ENCODE peak calls at places on chromosomes 4 and X, in eight cellular contexts. One of them, this sample, is unnamed.

GRCh38 chr4:87204559-87204958 is 15.9 kb downstream of the KLHL8 start:
- DNase-seq in mesendoderm: no peak
- DNase-seq in neuronal stem cell: no peak
- DNase-seq in lower lobe of right lung: no peak
- DNase-seq in suprapubic skin: no peak
- DNase-seq in upper lobe of right lung: no peak
- DNase-seq in body of pancreas: no peak
- DNase-seq in OCI-LY7: no peak
- DNase-seq in this sample: no peak

GRCh38 chrX:22246620-22247019 is 26.1 kb upstream of the CBLL2 start:
- DNase-seq in mesendoderm: no peak
- DNase-seq in upper lobe of right lung: no peak
- DNase-seq in lower lobe of right lung: no peak
- DNase-seq in OCI-LY7: no peak
- DNase-seq in neuronal stem cell: no peak
- DNase-seq in body of pancreas: no peak
- DNase-seq in suprapubic skin: no peak
- DNase-seq in this sample: no peak

GRCh38 chrX:68801737-68802290 is 27.0 kb upstream of the EFNB1 start:
- DNase-seq in body of pancreas: no peak
- DNase-seq in neuronal stem cell: no peak
- DNase-seq in upper lobe of right lung: no peak
- DNase-seq in suprapubic skin: no peak
- DNase-seq in mesendoderm: peak; percentile 60
- DNase-seq in OCI-LY7: no peak
- DNase-seq in lower lobe of right lung: no peak
- DNase-seq in this sample: no peak

GRCh38 chr4:126242679-126243390 is 928.1 kb downstream of the FAT4 start:
- DNase-seq in neuronal stem cell: no peak
- DNase-seq in suprapubic skin: no peak
- DNase-seq in mesendoderm: no peak
- DNase-seq in body of pancreas: no peak
- DNase-seq in OCI-LY7: no peak
- DNase-seq in upper lobe of right lung: no peak
- DNase-seq in lower lobe of right lung: no peak
- DNase-seq in this sample: no peak

GRCh38 chrX:1521459-1521956 is 15.5 kb downstream of the P2RY8 start:
- DNase-seq in upper lobe of right lung: peak; percentile 32
- DNase-seq in OCI-LY7: peak; percentile 99
- DNase-seq in suprapubic skin: no peak
- DNase-seq in lower lobe of right lung: no peak
- DNase-seq in body of pancreas: no peak
- DNase-seq in neuronal stem cell: no peak
- DNase-seq in mesendoderm: peak; percentile 81
- DNase-seq in this sample: no peak

GRCh38 chrX:124030520-124030919 is 69.0 kb downstream of the STAG2 start:
- DNase-seq in lower lobe of right lung: no peak
- DNase-seq in suprapubic skin: no peak
- DNase-seq in neuronal stem cell: no peak
- DNase-seq in upper lobe of right lung: no peak
- DNase-seq in mesendoderm: no peak
- DNase-seq in OCI-LY7: no peak
- DNase-seq in body of pancreas: no peak
- DNase-seq in this sample: no peak

GRCh38 chr4:56723201-56723605 is 42.1 kb upstream of the HOPX start:
- DNase-seq in upper lobe of right lung: no peak
- DNase-seq in lower lobe of right lung: no peak
- DNase-seq in body of pancreas: no peak
- DNase-seq in OCI-LY7: no peak
- DNase-seq in suprapubic skin: no peak
- DNase-seq in mesendoderm: no peak
- DNase-seq in neuronal stem cell: no peak
- DNase-seq in this sample: no peak

GRCh38 chrX:131783555-131784338 is 239.4 kb upstream of the STK26 start:
- DNase-seq in neuronal stem cell: no peak
- DNase-seq in body of pancreas: no peak
- DNase-seq in lower lobe of right lung: no peak
- DNase-seq in OCI-LY7: no peak
- DNase-seq in suprapubic skin: no peak
- DNase-seq in upper lobe of right lung: no peak
- DNase-seq in mesendoderm: no peak
- DNase-seq in this sample: no peak

GRCh38 chr4:140851032-140851636 is 94.9 kb upstream of the TBC1D9 start:
- DNase-seq in suprapubic skin: no peak
- DNase-seq in neuronal stem cell: peak; percentile 75
- DNase-seq in lower lobe of right lung: no peak
- DNase-seq in upper lobe of right lung: no peak
- DNase-seq in mesendoderm: peak; percentile 76
- DNase-seq in OCI-LY7: peak; percentile 86
- DNase-seq in body of pancreas: peak; percentile 50
- DNase-seq in this sample: no peak

GRCh38 chr4:11480683-11481082 is 52.0 kb upstream of the HS3ST1 start:
- DNase-seq in mesendoderm: no peak
- DNase-seq in OCI-LY7: no peak
- DNase-seq in upper lobe of right lung: no peak
- DNase-seq in lower lobe of right lung: peak; percentile 52
- DNase-seq in suprapubic skin: no peak
- DNase-seq in body of pancreas: no peak
- DNase-seq in neuronal stem cell: no peak
- DNase-seq in this sample: no peak

GRCh38 chrX:43676960-43677582 is 21.0 kb downstream of the MAOA start:
- DNase-seq in OCI-LY7: no peak
- DNase-seq in upper lobe of right lung: no peak
- DNase-seq in body of pancreas: peak; percentile 33
- DNase-seq in lower lobe of right lung: no peak
- DNase-seq in mesendoderm: peak; percentile 82
- DNase-seq in neuronal stem cell: peak; percentile 35
- DNase-seq in suprapubic skin: no peak
- DNase-seq in this sample: no peak

GRCh38 chrX:155259752-155260151 is 4.5 kb downstream of the RAB39B start:
- DNase-seq in lower lobe of right lung: no peak
- DNase-seq in mesendoderm: no peak
- DNase-seq in neuronal stem cell: no peak
- DNase-seq in upper lobe of right lung: no peak
- DNase-seq in body of pancreas: no peak
- DNase-seq in OCI-LY7: no peak
- DNase-seq in suprapubic skin: no peak
- DNase-seq in this sample: no peak

GRCh38 chr4:15402146-15402545 is 25.7 kb upstream of the C1QTNF7 start:
- DNase-seq in body of pancreas: no peak
- DNase-seq in neuronal stem cell: no peak
- DNase-seq in upper lobe of right lung: no peak
- DNase-seq in mesendoderm: no peak
- DNase-seq in OCI-LY7: no peak
- DNase-seq in lower lobe of right lung: no peak
- DNase-seq in suprapubic skin: no peak
- DNase-seq in this sample: no peak
- H3K27ac ChIP-seq in body of pancreas: no peak overlapping the region
- H3K27ac ChIP-seq in neuronal stem cell: no peak overlapping the region
- H3K27ac ChIP-seq in upper lobe of right lung: peak overlapping the region; percentile 59
- H3K27ac ChIP-seq in mesendoderm: no peak overlapping the region
- H3K27ac ChIP-seq in OCI-LY7: no peak overlapping the region
- H3K27ac ChIP-seq in lower lobe of right lung: peak overlapping the region; percentile 66
- H3K27ac ChIP-seq in suprapubic skin: peak overlapping the region; percentile 26
- H3K27ac ChIP-seq in this sample: no peak overlapping the region

DNA sequence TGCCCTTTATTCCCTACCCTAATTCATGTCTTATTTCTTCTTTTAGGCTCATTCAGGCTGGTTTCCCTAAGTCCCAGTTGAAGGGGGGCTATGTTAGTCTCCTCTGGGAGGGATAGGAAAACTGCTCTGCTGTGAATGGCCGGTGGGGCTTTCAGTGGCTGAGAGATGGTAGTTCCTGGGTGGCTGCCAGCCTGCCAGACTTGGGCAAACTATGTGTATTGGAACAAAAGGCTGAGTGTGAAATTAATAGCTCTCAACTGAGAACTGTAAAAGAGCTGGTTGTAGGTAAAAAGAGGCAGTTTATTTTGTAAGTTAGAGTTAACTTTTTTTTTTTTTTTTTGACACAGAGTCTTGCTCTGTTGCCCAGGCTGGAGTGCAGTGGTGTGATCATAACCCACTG is 28.8 kb downstream of the ARHGAP10 start:
- DNase-seq in upper lobe of right lung: no peak
- DNase-seq in neuronal stem cell: no peak
- DNase-seq in mesendoderm: no peak
- DNase-seq in suprapubic skin: no peak
- DNase-seq in OCI-LY7: no peak
- DNase-seq in lower lobe of right lung: no peak
- DNase-seq in body of pancreas: peak; percentile 48
- DNase-seq in this sample: no peak
- H3K27ac ChIP-seq in upper lobe of right lung: no peak overlapping the region
- H3K27ac ChIP-seq in neuronal stem cell: no peak overlapping the region
- H3K27ac ChIP-seq in mesendoderm: no peak overlapping the region
- H3K27ac ChIP-seq in suprapubic skin: no peak overlapping the region
- H3K27ac ChIP-seq in OCI-LY7: no peak overlapping the region
- H3K27ac ChIP-seq in lower lobe of right lung: no peak overlapping the region
- H3K27ac ChIP-seq in body of pancreas: no peak overlapping the region
- H3K27ac ChIP-seq in this sample: no peak overlapping the region

GRCh38 chrX:148311544-148311943 is 188.9 kb upstream of the AFF2 start:
- DNase-seq in neuronal stem cell: no peak
- DNase-seq in suprapubic skin: no peak
- DNase-seq in body of pancreas: no peak
- DNase-seq in lower lobe of right lung: no peak
- DNase-seq in mesendoderm: no peak
- DNase-seq in OCI-LY7: peak; percentile 77
- DNase-seq in upper lobe of right lung: no peak
- DNase-seq in this sample: no peak
- H3K27ac ChIP-seq in neuronal stem cell: no peak overlapping the region
- H3K27ac ChIP-seq in suprapubic skin: no peak overlapping the region
- H3K27ac ChIP-seq in body of pancreas: no peak overlapping the region
- H3K27ac ChIP-seq in lower lobe of right lung: no peak overlapping the region
- H3K27ac ChIP-seq in mesendoderm: no peak overlapping the region
- H3K27ac ChIP-seq in OCI-LY7: peak overlapping the region; percentile 86
- H3K27ac ChIP-seq in upper lobe of right lung: no peak overlapping the region
- H3K27ac ChIP-seq in this sample: no peak overlapping the region

GRCh38 chr4:55395529-55396304 is at the start of gene TMEM165:
- DNase-seq in neuronal stem cell: peak; percentile 80
- DNase-seq in suprapubic skin: peak; percentile 95
- DNase-seq in mesendoderm: peak; percentile 96
- DNase-seq in OCI-LY7: peak; percentile 91
- DNase-seq in lower lobe of right lung: peak; percentile 95
- DNase-seq in body of pancreas: peak; percentile 94
- DNase-seq in upper lobe of right lung: peak; percentile 97
- DNase-seq in this sample: peak; percentile 97

GRCh38 chr4:55397024-55397520 is 1.3 kb downstream of the TMEM165 start:
- DNase-seq in lower lobe of right lung: no peak
- DNase-seq in body of pancreas: no peak
- DNase-seq in upper lobe of right lung: no peak
- DNase-seq in OCI-LY7: peak; percentile 31
- DNase-seq in mesendoderm: peak; percentile 14
- DNase-seq in neuronal stem cell: no peak
- DNase-seq in suprapubic skin: no peak
- DNase-seq in this sample: no peak

GRCh38 chr4:55395218-55395528 is 584 bp upstream of the TMEM165 start:
- DNase-seq in OCI-LY7: no peak
- DNase-seq in mesendoderm: no peak
- DNase-seq in suprapubic skin: no peak
- DNase-seq in lower lobe of right lung: no peak
- DNase-seq in neuronal stem cell: no peak
- DNase-seq in body of pancreas: no peak
- DNase-seq in upper lobe of right lung: no peak
- DNase-seq in this sample: no peak

GRCh38 chr4:55396305-55397023 is 707 bp downstream of the TMEM165 start:
- DNase-seq in OCI-LY7: peak; percentile 70
- DNase-seq in suprapubic skin: no peak
- DNase-seq in lower lobe of right lung: peak; percentile 61
- DNase-seq in body of pancreas: peak; percentile 56
- DNase-seq in upper lobe of right lung: peak; percentile 80
- DNase-seq in neuronal stem cell: peak; percentile 39
- DNase-seq in mesendoderm: peak; percentile 68
- DNase-seq in this sample: peak; percentile 84

GRCh38 chr4:55393461-55394320 is 2.1 kb upstream of the TMEM165 start:
- DNase-seq in lower lobe of right lung: no peak
- DNase-seq in neuronal stem cell: no peak
- DNase-seq in mesendoderm: no peak
- DNase-seq in suprapubic skin: no peak
- DNase-seq in body of pancreas: no peak
- DNase-seq in OCI-LY7: peak; percentile 71
- DNase-seq in upper lobe of right lung: no peak
- DNase-seq in this sample: no peak
- H3K27ac ChIP-seq in lower lobe of right lung: no peak overlapping the region
- H3K27ac ChIP-seq in neuronal stem cell: no peak overlapping the region
- H3K27ac ChIP-seq in mesendoderm: no peak overlapping the region
- H3K27ac ChIP-seq in suprapubic skin: no peak overlapping the region
- H3K27ac ChIP-seq in body of pancreas: no peak overlapping the region
- H3K27ac ChIP-seq in OCI-LY7: peak overlapping the region; percentile 49
- H3K27ac ChIP-seq in upper lobe of right lung: no peak overlapping the region
- H3K27ac ChIP-seq in this sample: no peak overlapping the region

GRCh38 chr4:158625544-158625943 is 46.1 kb downstream of the C4orf46 start:
- DNase-seq in mesendoderm: no peak
- DNase-seq in lower lobe of right lung: no peak
- DNase-seq in neuronal stem cell: no peak
- DNase-seq in suprapubic skin: no peak
- DNase-seq in body of pancreas: no peak
- DNase-seq in upper lobe of right lung: no peak
- DNase-seq in OCI-LY7: no peak
- DNase-seq in this sample: no peak
- H3K27ac ChIP-seq in mesendoderm: no peak overlapping the region
- H3K27ac ChIP-seq in lower lobe of right lung: no peak overlapping the region
- H3K27ac ChIP-seq in neuronal stem cell: no peak overlapping the region
- H3K27ac ChIP-seq in suprapubic skin: no peak overlapping the region
- H3K27ac ChIP-seq in body of pancreas: no peak overlapping the region
- H3K27ac ChIP-seq in upper lobe of right lung: no peak overlapping the region
- H3K27ac ChIP-seq in OCI-LY7: no peak overlapping the region
- H3K27ac ChIP-seq in this sample: no peak overlapping the region

GRCh38 chr4:185398618-185399017 is 2.0 kb downstream of the ANKRD37 start:
- DNase-seq in OCI-LY7: no peak
- DNase-seq in lower lobe of right lung: no peak
- DNase-seq in upper lobe of right lung: no peak
- DNase-seq in mesendoderm: no peak
- DNase-seq in neuronal stem cell: no peak
- DNase-seq in body of pancreas: no peak
- DNase-seq in suprapubic skin: no peak
- DNase-seq in this sample: no peak
- H3K27ac ChIP-seq in OCI-LY7: no peak overlapping the region
- H3K27ac ChIP-seq in lower lobe of right lung: no peak overlapping the region
- H3K27ac ChIP-seq in upper lobe of right lung: no peak overlapping the region
- H3K27ac ChIP-seq in mesendoderm: no peak overlapping the region
- H3K27ac ChIP-seq in neuronal stem cell: no peak overlapping the region
- H3K27ac ChIP-seq in body of pancreas: peak overlapping the region; percentile 99
- H3K27ac ChIP-seq in suprapubic skin: no peak overlapping the region
- H3K27ac ChIP-seq in this sample: no peak overlapping the region

GRCh38 chr4:74559853-74560252 is 114.9 kb downstream of the AREG start:
- DNase-seq in suprapubic skin: no peak
- DNase-seq in OCI-LY7: no peak
- DNase-seq in neuronal stem cell: no peak
- DNase-seq in upper lobe of right lung: no peak
- DNase-seq in body of pancreas: no peak
- DNase-seq in lower lobe of right lung: no peak
- DNase-seq in mesendoderm: no peak
- DNase-seq in this sample: no peak

GRCh38 chr4:74549936-74550335 is 105.0 kb downstream of the AREG start:
- DNase-seq in neuronal stem cell: no peak
- DNase-seq in suprapubic skin: no peak
- DNase-seq in OCI-LY7: no peak
- DNase-seq in mesendoderm: no peak
- DNase-seq in upper lobe of right lung: no peak
- DNase-seq in body of pancreas: no peak
- DNase-seq in lower lobe of right lung: no peak
- DNase-seq in this sample: no peak

GRCh38 chr4:74555231-74555630 is 110.3 kb downstream of the AREG start:
- DNase-seq in body of pancreas: no peak
- DNase-seq in mesendoderm: no peak
- DNase-seq in neuronal stem cell: no peak
- DNase-seq in lower lobe of right lung: no peak
- DNase-seq in suprapubic skin: no peak
- DNase-seq in upper lobe of right lung: no peak
- DNase-seq in OCI-LY7: no peak
- DNase-seq in this sample: no peak

GRCh38 chr4:74555843-74556242 is 110.9 kb downstream of the AREG start:
- DNase-seq in suprapubic skin: no peak
- DNase-seq in OCI-LY7: no peak
- DNase-seq in mesendoderm: no peak
- DNase-seq in lower lobe of right lung: no peak
- DNase-seq in neuronal stem cell: no peak
- DNase-seq in upper lobe of right lung: no peak
- DNase-seq in body of pancreas: no peak
- DNase-seq in this sample: no peak
- H3K27ac ChIP-seq in suprapubic skin: no peak overlapping the region
- H3K27ac ChIP-seq in OCI-LY7: no peak overlapping the region
- H3K27ac ChIP-seq in mesendoderm: no peak overlapping the region
- H3K27ac ChIP-seq in lower lobe of right lung: no peak overlapping the region
- H3K27ac ChIP-seq in neuronal stem cell: no peak overlapping the region
- H3K27ac ChIP-seq in upper lobe of right lung: no peak overlapping the region
- H3K27ac ChIP-seq in body of pancreas: no peak overlapping the region
- H3K27ac ChIP-seq in this sample: no peak overlapping the region